ENCODE peak calls at places on chromosomes 11 and 22, in five cellular contexts. One of them, this sample, is unnamed. For H3K4me1, the result is how much of the 10 kb centered on the place peaks cover.

GRCh38 chr22:41976070-41976901 is 7.0 kb downstream of the SEPTIN3 start:
- DNase-seq in HCT116: no peak
- DNase-seq in lower lobe of right lung: no peak
- DNase-seq in CD8-positive, alpha-beta memory T cell: peak
- DNase-seq in stomach: peak
- DNase-seq in this sample: no peak

GRCh38 chr11:126467471-126467870 is 112.0 kb downstream of the ST3GAL4 start:
- DNase-seq in HCT116: no peak
- DNase-seq in lower lobe of right lung: no peak
- DNase-seq in CD8-positive, alpha-beta memory T cell: no peak
- DNase-seq in stomach: no peak
- DNase-seq in this sample: no peak

GRCh38 chr11:73978576-73979086 is 4.0 kb downstream of the UCP2 start:
- DNase-seq in HCT116: no peak
- DNase-seq in lower lobe of right lung: no peak
- DNase-seq in CD8-positive, alpha-beta memory T cell: no peak
- DNase-seq in stomach: no peak
- DNase-seq in this sample: no peak

GRCh38 chr11:75790986-75791385 is 22.4 kb downstream of the DGAT2 start:
- DNase-seq in HCT116: no peak
- DNase-seq in lower lobe of right lung: no peak
- DNase-seq in CD8-positive, alpha-beta memory T cell: no peak
- DNase-seq in stomach: no peak
- DNase-seq in this sample: no peak

GRCh38 chr11:5366856-5367255 is 15.5 kb downstream of the OR51B6 start:
- DNase-seq in HCT116: no peak
- DNase-seq in lower lobe of right lung: no peak
- DNase-seq in CD8-positive, alpha-beta memory T cell: no peak
- DNase-seq in stomach: no peak
- DNase-seq in this sample: no peak

GRCh38 chr11:109085708-109086373 is 336.1 kb upstream of the C11orf87 start:
- DNase-seq in HCT116: no peak
- DNase-seq in lower lobe of right lung: no peak
- DNase-seq in CD8-positive, alpha-beta memory T cell: no peak
- DNase-seq in stomach: no peak
- DNase-seq in this sample: no peak

GRCh38 chr11:65699306-65699705 is 12.7 kb upstream of the KAT5 start:
- DNase-seq in HCT116: no peak
- DNase-seq in lower lobe of right lung: no peak
- DNase-seq in CD8-positive, alpha-beta memory T cell: no peak
- DNase-seq in stomach: no peak
- DNase-seq in this sample: no peak

GRCh38 chr22:45975266-45976161 is 1.4 kb downstream of the WNT7B start:
- DNase-seq in HCT116: no peak
- DNase-seq in lower lobe of right lung: no peak
- DNase-seq in CD8-positive, alpha-beta memory T cell: no peak
- DNase-seq in stomach: no peak
- DNase-seq in this sample: no peak

GRCh38 chr11:115153135-115153534 is 351.1 kb downstream of the CADM1 start:
- DNase-seq in HCT116: no peak
- DNase-seq in lower lobe of right lung: no peak
- DNase-seq in CD8-positive, alpha-beta memory T cell: no peak
- DNase-seq in stomach: no peak
- DNase-seq in this sample: no peak

GRCh38 chr11:24588075-24588474 is 91.2 kb downstream of the LUZP2 start:
- DNase-seq in HCT116: no peak
- DNase-seq in lower lobe of right lung: no peak
- DNase-seq in CD8-positive, alpha-beta memory T cell: no peak
- DNase-seq in stomach: no peak
- DNase-seq in this sample: no peak

GRCh38 chr11:74321487-74322188 is 10.2 kb upstream of the P4HA3 start:
- DNase-seq in HCT116: no peak
- DNase-seq in lower lobe of right lung: no peak
- DNase-seq in CD8-positive, alpha-beta memory T cell: no peak
- DNase-seq in stomach: no peak
- DNase-seq in this sample: no peak

GRCh38 chr11:57619331-57619730 is 21.8 kb downstream of the SERPING1 start:
- DNase-seq in HCT116: peak
- DNase-seq in lower lobe of right lung: no peak
- DNase-seq in CD8-positive, alpha-beta memory T cell: no peak
- DNase-seq in stomach: no peak
- DNase-seq in this sample: no peak

GRCh38 chr11:6926208-6927029 is at the start of gene ZNF215:
- DNase-seq in HCT116: peak
- DNase-seq in lower lobe of right lung: peak
- DNase-seq in CD8-positive, alpha-beta memory T cell: no peak
- DNase-seq in stomach: peak
- DNase-seq in this sample: peak

GRCh38 chr11:848988-849824 is 6.6 kb downstream of the TSPAN4 start:
- DNase-seq in HCT116: no peak
- DNase-seq in lower lobe of right lung: no peak
- DNase-seq in CD8-positive, alpha-beta memory T cell: peak
- DNase-seq in stomach: no peak
- DNase-seq in this sample: no peak

GRCh38 chr11:64237484-64237951 is 3.1 kb downstream of the VEGFB start:
- DNase-seq in HCT116: no peak
- DNase-seq in lower lobe of right lung: peak
- DNase-seq in CD8-positive, alpha-beta memory T cell: no peak
- DNase-seq in stomach: peak
- DNase-seq in this sample: no peak

GRCh38 chr22:45224988-45225731 is 15.5 kb downstream of the KIAA0930 start:
- DNase-seq in HCT116: no peak
- DNase-seq in lower lobe of right lung: peak
- DNase-seq in CD8-positive, alpha-beta memory T cell: no peak
- DNase-seq in stomach: no peak
- DNase-seq in this sample: no peak

GRCh38 chr11:125886997-125887372 is 483 bp upstream of the HYLS1 start:
- DNase-seq in HCT116: no peak
- DNase-seq in lower lobe of right lung: peak
- DNase-seq in CD8-positive, alpha-beta memory T cell: peak
- DNase-seq in stomach: no peak
- DNase-seq in this sample: peak

GRCh38 chr22:28841111-28841510 is 40.7 kb upstream of the XBP1 start:
- DNase-seq in HCT116: no peak
- DNase-seq in lower lobe of right lung: no peak
- DNase-seq in CD8-positive, alpha-beta memory T cell: no peak
- DNase-seq in stomach: no peak
- DNase-seq in this sample: no peak

GRCh38 chr11:36130401-36130800 is 158.8 kb downstream of the COMMD9 start:
- DNase-seq in HCT116: no peak
- DNase-seq in lower lobe of right lung: no peak
- DNase-seq in CD8-positive, alpha-beta memory T cell: no peak
- DNase-seq in stomach: no peak
- DNase-seq in this sample: no peak

GRCh38 chr22:20786536-20786979 is 12.6 kb downstream of the SERPIND1 start:
- DNase-seq in HCT116: no peak
- DNase-seq in lower lobe of right lung: no peak
- DNase-seq in CD8-positive, alpha-beta memory T cell: no peak
- DNase-seq in stomach: no peak
- DNase-seq in this sample: no peak

GRCh38 chr11:34682822-34683221 is 61.9 kb downstream of the EHF start:
- DNase-seq in HCT116: peak
- DNase-seq in lower lobe of right lung: no peak
- DNase-seq in CD8-positive, alpha-beta memory T cell: no peak
- DNase-seq in stomach: no peak
- DNase-seq in this sample: no peak

GRCh38 chr11:64276653-64277431 is 7.6 kb downstream of the BAD start:
- DNase-seq in HCT116: no peak
- DNase-seq in lower lobe of right lung: peak
- DNase-seq in CD8-positive, alpha-beta memory T cell: no peak
- DNase-seq in stomach: peak
- DNase-seq in this sample: no peak

GRCh38 chr11:33936745-33937612 is 45.1 kb upstream of the LMO2 start:
- DNase-seq in HCT116: no peak
- DNase-seq in lower lobe of right lung: no peak
- DNase-seq in CD8-positive, alpha-beta memory T cell: no peak
- DNase-seq in stomach: no peak
- DNase-seq in this sample: peak

GRCh38 chr11:1486054-1486825 is at the start of gene MOB2:
- DNase-seq in HCT116: no peak
- DNase-seq in lower lobe of right lung: peak
- DNase-seq in CD8-positive, alpha-beta memory T cell: no peak
- DNase-seq in stomach: peak
- DNase-seq in this sample: peak

GRCh38 chr22:30712094-30712493 is 17.4 kb downstream of the OSBP2 start:
- DNase-seq in HCT116: no peak
- DNase-seq in lower lobe of right lung: no peak
- DNase-seq in CD8-positive, alpha-beta memory T cell: no peak
- DNase-seq in stomach: no peak
- DNase-seq in this sample: no peak

GRCh38 chr11:97832451-97832850 is 1188.3 kb upstream of the CNTN5 start:
- DNase-seq in HCT116: no peak
- DNase-seq in lower lobe of right lung: no peak
- DNase-seq in CD8-positive, alpha-beta memory T cell: no peak
- DNase-seq in stomach: no peak
- DNase-seq in this sample: no peak

GRCh38 chr11:123063396-123064267 is 1.7 kb upstream of the HSPA8 start:
- DNase-seq in HCT116: no peak
- DNase-seq in lower lobe of right lung: no peak
- DNase-seq in CD8-positive, alpha-beta memory T cell: no peak
- DNase-seq in stomach: peak
- DNase-seq in this sample: peak

GRCh38 chr11:34406413-34406812 is 32.3 kb upstream of the CAT start:
- DNase-seq in HCT116: no peak
- DNase-seq in lower lobe of right lung: no peak
- DNase-seq in CD8-positive, alpha-beta memory T cell: no peak
- DNase-seq in stomach: no peak
- DNase-seq in this sample: no peak

DNA sequence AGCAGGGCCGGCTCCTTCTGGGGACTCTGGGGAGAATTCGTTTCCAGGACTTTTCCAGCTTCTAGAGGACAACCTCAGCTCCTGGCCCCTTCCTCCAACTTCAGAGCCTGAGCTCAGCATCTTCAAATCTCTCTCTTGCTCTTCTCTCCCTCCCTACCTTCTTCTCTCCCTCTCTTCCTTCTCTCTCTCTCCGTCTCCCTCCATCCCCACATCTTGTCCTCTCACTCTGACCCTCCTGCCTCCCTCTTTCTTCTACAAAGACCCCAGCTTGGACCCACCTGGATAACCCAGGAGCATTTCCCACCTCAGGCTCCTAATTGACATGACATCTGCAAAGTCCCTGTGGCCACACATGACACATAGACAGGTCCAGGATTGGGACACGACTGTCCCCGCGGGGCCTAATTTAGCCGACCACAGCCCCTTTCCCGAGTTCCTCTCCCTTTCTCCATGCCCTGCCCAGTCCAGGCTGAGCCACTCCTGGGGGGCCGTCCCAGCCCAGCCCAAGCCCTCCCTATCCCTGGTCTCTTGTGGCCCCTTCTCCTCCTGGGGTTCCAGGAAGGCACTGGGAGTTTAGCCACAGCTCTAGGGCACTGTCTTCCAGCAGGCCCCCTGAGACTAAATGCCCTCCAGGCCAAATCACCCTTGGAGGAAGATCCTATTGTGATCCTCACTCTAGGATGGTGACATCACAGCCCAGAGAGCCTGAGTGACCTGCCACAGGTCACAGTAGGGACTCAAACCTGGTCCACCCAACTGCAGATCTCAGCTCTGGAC is 36.9 kb downstream of the IGLL5 start:
- DNase-seq in HCT116: no peak
- DNase-seq in lower lobe of right lung: no peak
- DNase-seq in CD8-positive, alpha-beta memory T cell: no peak
- DNase-seq in stomach: no peak
- DNase-seq in this sample: no peak
- H3K4me1 ChIP-seq in HCT116: under half
- H3K4me1 ChIP-seq in lower lobe of right lung: under half
- H3K4me1 ChIP-seq in CD8-positive, alpha-beta memory T cell: under half
- H3K4me1 ChIP-seq in stomach: under half
- H3K4me1 ChIP-seq in this sample: under half

DNA sequence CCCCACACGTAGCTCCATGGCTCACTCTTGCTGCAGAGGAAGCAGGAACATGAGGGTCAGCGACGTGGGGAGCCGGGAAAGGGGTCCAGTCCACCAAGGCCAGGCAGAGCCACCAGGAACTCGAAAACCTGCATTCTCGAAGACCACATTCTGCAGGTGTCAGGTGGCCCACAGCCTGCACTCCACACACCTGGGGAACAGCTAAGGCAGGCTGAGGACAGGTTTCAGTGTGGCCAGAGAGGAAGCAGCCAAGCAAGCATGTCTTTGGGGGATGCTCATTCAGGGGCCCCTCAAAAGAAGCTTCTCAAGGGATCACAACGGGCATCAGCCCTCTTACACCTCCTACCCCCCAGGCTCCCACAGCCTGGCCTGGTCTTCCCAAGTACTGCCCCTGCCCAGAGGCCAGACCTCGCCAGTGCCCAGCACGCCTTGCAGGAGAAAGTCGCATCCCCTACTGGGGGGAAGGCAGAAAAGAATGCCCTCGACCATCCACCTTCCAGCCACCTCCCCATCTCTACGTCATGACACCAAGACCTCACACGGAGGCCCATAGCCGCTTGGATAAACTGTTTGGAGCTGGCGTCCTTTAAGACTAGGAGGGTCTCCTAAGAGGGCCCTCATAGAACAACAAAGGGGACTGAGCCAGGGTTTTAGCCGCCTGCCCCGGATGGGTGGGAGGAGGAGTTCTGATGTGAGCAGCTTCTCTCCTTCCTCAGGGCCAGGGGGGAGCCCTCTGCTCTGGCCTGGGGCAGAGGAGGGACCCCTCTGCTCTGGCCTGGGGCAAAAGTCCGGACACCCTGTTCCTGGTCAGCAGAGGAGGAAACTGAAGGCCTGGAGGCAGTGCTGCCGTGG is 2.9 kb downstream of the CSNK1E start:
- DNase-seq in HCT116: no peak
- DNase-seq in lower lobe of right lung: no peak
- DNase-seq in CD8-positive, alpha-beta memory T cell: no peak
- DNase-seq in stomach: no peak
- DNase-seq in this sample: no peak
- H3K4me1 ChIP-seq in HCT116: under half
- H3K4me1 ChIP-seq in lower lobe of right lung: half or more
- H3K4me1 ChIP-seq in CD8-positive, alpha-beta memory T cell: under half
- H3K4me1 ChIP-seq in stomach: half or more
- H3K4me1 ChIP-seq in this sample: half or more

DNA sequence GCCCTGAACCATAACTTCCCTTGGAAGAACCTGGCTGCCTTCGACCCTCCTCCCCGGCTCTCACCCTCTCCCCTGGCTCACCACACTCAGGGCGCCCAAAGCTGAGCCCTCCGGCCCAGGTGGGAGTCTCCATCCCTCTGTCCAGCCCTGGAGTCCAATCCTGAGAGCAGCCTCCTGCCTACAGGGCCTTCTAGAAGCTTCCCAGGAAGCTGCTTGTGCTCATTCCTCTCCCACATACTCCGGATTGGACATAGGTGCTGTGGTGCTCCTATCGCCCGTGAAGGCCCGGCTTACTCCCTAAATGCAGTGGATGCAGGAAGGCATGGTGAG is 1332.0 kb downstream of the BRD1 start:
- DNase-seq in HCT116: no peak
- DNase-seq in lower lobe of right lung: peak
- DNase-seq in CD8-positive, alpha-beta memory T cell: no peak
- DNase-seq in stomach: no peak
- DNase-seq in this sample: no peak
- H3K4me1 ChIP-seq in HCT116: under half
- H3K4me1 ChIP-seq in lower lobe of right lung: under half
- H3K4me1 ChIP-seq in CD8-positive, alpha-beta memory T cell: under half
- H3K4me1 ChIP-seq in stomach: under half
- H3K4me1 ChIP-seq in this sample: under half

GRCh38 chr11:19734171-19734570 is 21.5 kb downstream of the NAV2 start:
- DNase-seq in HCT116: no peak
- DNase-seq in lower lobe of right lung: no peak
- DNase-seq in CD8-positive, alpha-beta memory T cell: no peak
- DNase-seq in stomach: no peak
- DNase-seq in this sample: no peak
- H3K4me1 ChIP-seq in HCT116: under half
- H3K4me1 ChIP-seq in lower lobe of right lung: under half
- H3K4me1 ChIP-seq in CD8-positive, alpha-beta memory T cell: under half
- H3K4me1 ChIP-seq in stomach: under half
- H3K4me1 ChIP-seq in this sample: under half